ENCODE peak calls at places on chromosomes 11 and 22, in eight cellular contexts. D is GM23338, F is breast epithelium, H is transverse colon, B is SK-N-SH, V is GM12892, M is sigmoid colon, G is suprapubic skin. S is an unnamed sample.

GRCh38 chr11:199004-199581 is 6.2 kb downstream of the SCGB1C1 start:
- DNase-seq in D (no peak), F (no peak), H (peak; percentile 6), B (no peak), V (no peak), M (peak; percentile 56), G (peak; percentile 52), S (no peak)

GRCh38 chr11:111999111-111999510 is 26.1 kb upstream of the DLAT start:
- DNase-seq in D (no peak), F (no peak), H (no peak), B (no peak), V (no peak), M (no peak), G (no peak), S (no peak)

GRCh38 chr11:113389288-113389687 is 1.7 kb downstream of the ANKK1 start:
- DNase-seq in D (no peak), F (no peak), H (no peak), B (no peak), V (no peak), M (no peak), G (no peak), S (no peak)

GRCh38 chr22:17980638-17981051 is 43.7 kb downstream of the MICAL3 start:
- DNase-seq in D (no peak), F (no peak), H (peak; percentile 81), B (peak; percentile 63), V (no peak), M (no peak), G (no peak), S (no peak)

GRCh38 chr11:62644220-62644619 is 2.2 kb downstream of the GANAB start:
- DNase-seq in D (no peak), F (no peak), H (no peak), B (no peak), V (no peak), M (no peak), G (no peak), S (no peak)

GRCh38 chr11:73951797-73952196 is 971 bp downstream of the DNAJB13 start:
- DNase-seq in D (no peak), F (no peak), H (no peak), B (no peak), V (no peak), M (peak; percentile 2), G (no peak), S (no peak)

GRCh38 chr11:67238894-67239794 is 27.1 kb upstream of the GRK2 start:
- DNase-seq in D (no peak), F (no peak), H (no peak), B (no peak), V (no peak), M (no peak), G (no peak), S (no peak)

GRCh38 chr22:37496651-37497599 is 10.7 kb upstream of the MFNG start:
- DNase-seq in D (peak; percentile 76), F (no peak), H (no peak), B (peak; percentile 50), V (no peak), M (no peak), G (no peak), S (no peak)

GRCh38 chr11:44575288-44575672 is 9.8 kb downstream of the CD82 start:
- DNase-seq in D (no peak), F (no peak), H (no peak), B (peak; percentile 1), V (no peak), M (no peak), G (no peak), S (no peak)

GRCh38 chr11:3134651-3135490 is 30.2 kb downstream of the OSBPL5 start:
- DNase-seq in D (no peak), F (no peak), H (peak; percentile 8), B (no peak), V (no peak), M (peak; percentile 65), G (peak; percentile 62), S (no peak)
- TF ChIP-seq POLR2AphosphoS5 in D (no peak), F (no peak), H (no peak), B (no peak), V (no peak), M (no peak), G (no peak), S (no peak)

GRCh38 chr11:102494216-102494615 is 36.3 kb downstream of the MMP7 start:
- DNase-seq in D (no peak), F (no peak), H (peak; percentile 46), B (no peak), V (no peak), M (no peak), G (no peak), S (no peak)
- TF ChIP-seq POLR2AphosphoS5 in D (no peak), F (no peak), H (no peak), B (no peak), V (no peak), M (no peak), G (no peak), S (no peak)

GRCh38 chr11:40188848-40189247 is 1270.6 kb downstream of the LRRC4C start:
- DNase-seq in D (no peak), F (no peak), H (no peak), B (no peak), V (no peak), M (no peak), G (no peak), S (no peak)
- TF ChIP-seq POLR2AphosphoS5 in D (no peak), F (no peak), H (no peak), B (no peak), V (no peak), M (no peak), G (no peak), S (no peak)

GRCh38 chr11:2940930-2941821 is 12.0 kb upstream of the PHLDA2 start:
- DNase-seq in D (no peak), F (no peak), H (peak; percentile 70), B (peak; percentile 61), V (no peak), M (peak; percentile 67), G (peak; percentile 69), S (no peak)
- TF ChIP-seq POLR2AphosphoS5 in D (no peak), F (no peak), H (no peak), B (no peak), V (no peak), M (no peak), G (no peak), S (no peak)

GRCh38 chr22:38569972-38570840 is at the start of gene DMC1:
- DNase-seq in D (peak; percentile 99), F (peak; percentile 97), H (peak; percentile 96), B (peak; percentile 95), V (peak; percentile 93), M (peak; percentile 98), G (peak; percentile 97), S (peak; percentile 73)
- TF ChIP-seq POLR2AphosphoS5 in D (peak; percentile 64), F (no peak), H (peak; percentile 30), B (no peak), V (no peak), M (peak; percentile 75), G (no peak), S (peak; percentile 46)

GRCh38 chr11:45994421-45995341 is 72.2 kb downstream of the LARGE2 start:
- DNase-seq in D (peak; percentile 83), F (no peak), H (no peak), B (peak; percentile 25), V (no peak), M (no peak), G (no peak), S (no peak)

GRCh38 chr11:45995342-45995734 is 72.9 kb downstream of the LARGE2 start:
- DNase-seq in D (no peak), F (no peak), H (no peak), B (no peak), V (no peak), M (no peak), G (no peak), S (no peak)

GRCh38 chr11:45997599-45997998 is 75.1 kb downstream of the LARGE2 start:
- DNase-seq in D (no peak), F (no peak), H (no peak), B (no peak), V (no peak), M (no peak), G (no peak), S (no peak)

GRCh38 chr11:45988922-45989321 is 66.5 kb downstream of the LARGE2 start:
- DNase-seq in D (no peak), F (no peak), H (no peak), B (no peak), V (no peak), M (no peak), G (no peak), S (no peak)

DNA sequence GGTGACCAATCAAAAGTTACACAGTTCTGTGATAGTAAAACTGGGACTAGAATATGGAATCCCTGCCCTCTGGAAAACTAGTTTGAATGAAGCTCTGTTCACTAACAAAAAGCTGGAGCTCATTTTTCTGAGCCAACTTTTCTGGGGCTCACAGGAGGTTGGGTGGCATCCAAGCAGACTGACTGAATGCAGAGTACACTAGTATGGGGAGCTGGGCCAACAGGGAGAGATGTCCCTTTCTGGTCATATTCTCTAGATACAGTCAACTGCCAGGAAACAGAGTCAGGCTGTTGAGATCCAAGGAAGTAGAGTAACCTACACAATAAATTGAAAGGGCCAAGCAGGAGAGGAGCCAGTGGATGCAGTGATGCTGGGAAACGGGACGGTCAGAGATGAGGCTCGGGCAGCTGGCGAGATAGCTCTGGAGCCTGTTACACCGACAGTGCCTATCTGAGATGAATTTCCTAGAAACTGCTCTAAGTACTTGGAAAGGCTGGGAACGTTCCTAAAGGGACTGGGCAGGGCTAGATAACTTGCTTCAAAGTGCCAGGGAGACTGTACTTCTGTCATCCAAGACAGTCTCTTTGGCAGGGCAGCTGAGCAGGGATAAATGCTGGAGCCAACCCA is 71.1 kb downstream of the LARGE2 start:
- DNase-seq in D (peak; percentile 18), F (no peak), H (peak; percentile 37), B (no peak), V (no peak), M (peak; percentile 92), G (no peak), S (no peak)
- TF ChIP-seq POLR2AphosphoS5 in D (no peak), F (no peak), H (peak; percentile 66), B (peak; percentile 17), V (no peak), M (peak; percentile 86), G (no peak), S (no peak)

GRCh38 chr11:58451585-58451984 is 9.5 kb upstream of the OR5B12 start:
- DNase-seq in D (no peak), F (no peak), H (no peak), B (no peak), V (no peak), M (no peak), G (no peak), S (no peak)

GRCh38 chr11:58444285-58444684 is 2.2 kb upstream of the OR5B12 start:
- DNase-seq in D (no peak), F (no peak), H (no peak), B (no peak), V (no peak), M (no peak), G (no peak), S (no peak)

GRCh38 chr11:58442136-58442535 is at the start of gene OR5B12:
- DNase-seq in D (no peak), F (no peak), H (no peak), B (no peak), V (no peak), M (no peak), G (no peak), S (no peak)

DNA sequence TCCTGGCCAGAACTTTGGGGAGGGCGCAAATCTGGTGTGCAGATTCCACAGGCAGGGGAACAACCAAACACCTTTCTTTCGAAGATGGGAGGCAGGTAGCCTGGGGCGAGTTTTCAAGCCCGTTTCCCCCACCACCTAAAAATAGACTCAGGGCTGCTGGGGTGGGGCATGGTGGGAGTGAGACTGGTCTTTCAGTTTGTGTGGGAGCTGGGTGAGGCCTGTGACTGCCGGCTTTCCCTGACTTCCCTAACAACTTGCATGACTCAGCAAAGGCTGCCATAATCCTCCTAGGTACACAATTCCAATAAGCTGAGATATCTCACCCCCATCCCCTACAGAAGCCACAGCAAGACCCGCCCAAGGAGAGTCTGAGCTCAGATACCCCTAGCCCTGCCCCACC is 4.3 kb upstream of the OR5B12 start:
- DNase-seq in D (no peak), F (no peak), H (no peak), B (no peak), V (no peak), M (no peak), G (no peak), S (no peak)
- TF ChIP-seq POLR2AphosphoS5 in D (no peak), F (no peak), H (no peak), B (no peak), V (no peak), M (no peak), G (no peak), S (no peak)